ENCODE peak calls at places on chromosomes 1 and 21, in four cellular contexts. N is neuronal stem cell, U is mesendoderm, B is IMR-90. Q is an unnamed sample. For H3K4me1, the result is how much of the 10 kb centered on the place peaks cover.

GRCh38 chr21:41217656-41218380 is 49.9 kb downstream of the BACE2 start:
- DNase-seq in N (no peak), U (peak), B (peak), Q (no peak)

GRCh38 chr1:1959840-1960479 is 40.9 kb upstream of the TMEM52 start:
- DNase-seq in N (peak), U (peak), B (peak), Q (peak)

GRCh38 chr1:9293512-9294439 is 1.1 kb downstream of the SPSB1 start:
- DNase-seq in N (no peak), U (peak), B (peak), Q (peak)

GRCh38 chr1:19405195-19405760 is 80.1 kb downstream of the CAPZB start:
- DNase-seq in N (peak), U (peak), B (no peak), Q (no peak)

GRCh38 chr1:8925960-8926359 is 19.7 kb upstream of the CA6 start:
- DNase-seq in N (no peak), U (no peak), B (no peak), Q (no peak)

GRCh38 chr1:205504311-205505075 is at the start of gene CDK18:
- DNase-seq in N (peak), U (peak), B (no peak), Q (peak)

GRCh38 chr1:245156736-245157505 is 2.1 kb downstream of the KIF26B start:
- DNase-seq in N (no peak), U (peak), B (peak), Q (peak)

GRCh38 chr21:35093514-35093913 is 44.4 kb upstream of the RUNX1 start:
- DNase-seq in N (no peak), U (no peak), B (no peak), Q (no peak)

GRCh38 chr1:112719706-112720105 is 4.6 kb upstream of the PPM1J start:
- DNase-seq in N (no peak), U (no peak), B (no peak), Q (no peak)

GRCh38 chr1:173315296-173315695 is 108.2 kb upstream of the TNFSF4 start:
- DNase-seq in N (no peak), U (no peak), B (no peak), Q (no peak)

GRCh38 chr1:12052008-12052573 is 11.0 kb upstream of the TNFRSF8 start:
- DNase-seq in N (no peak), U (peak), B (peak), Q (peak)

GRCh38 chr21:27365394-27365793 is 398.5 kb upstream of the ADAMTS5 start:
- DNase-seq in N (no peak), U (no peak), B (peak), Q (no peak)

GRCh38 chr1:71796044-71796443 is 486.3 kb downstream of the NEGR1 start:
- DNase-seq in N (no peak), U (peak), B (no peak), Q (no peak)

GRCh38 chr1:58836396-58836795 is 52.5 kb upstream of the JUN start:
- DNase-seq in N (no peak), U (no peak), B (no peak), Q (no peak)

GRCh38 chr1:81549588-81550127 is 251.1 kb upstream of the ADGRL2 start:
- DNase-seq in N (no peak), U (peak), B (peak), Q (peak)

GRCh38 chr1:225567789-225568188 is 85.1 kb downstream of the ENAH start:
- DNase-seq in N (no peak), U (peak), B (no peak), Q (no peak)

GRCh38 chr21:36847189-36847588 is 119.3 kb downstream of the HLCS start:
- DNase-seq in N (no peak), U (peak), B (peak), Q (peak)

GRCh38 chr1:20732071-20732587 is 374 bp downstream of the SH2D5 start:
- DNase-seq in N (peak), U (peak), B (peak), Q (peak)

GRCh38 chr1:27915082-27915575 is 19.7 kb upstream of the SMPDL3B start:
- DNase-seq in N (no peak), U (no peak), B (no peak), Q (no peak)
- H2BK15ac ChIP-seq in N (no peak), U (no peak), B (peak), Q (no peak)

GRCh38 chr1:27054381-27054780 is 41.7 kb upstream of the TENT5B start:
- DNase-seq in N (no peak), U (no peak), B (no peak), Q (no peak)

GRCh38 chr1:27057389-27057788 is 44.7 kb upstream of the TENT5B start:
- DNase-seq in N (no peak), U (peak), B (no peak), Q (no peak)

GRCh38 chr1:27060879-27061278 is 48.2 kb upstream of the TENT5B start:
- DNase-seq in N (no peak), U (no peak), B (no peak), Q (no peak)

GRCh38 chr1:27058976-27059688 is 46.5 kb upstream of the TENT5B start:
- DNase-seq in N (no peak), U (peak), B (no peak), Q (no peak)

GRCh38 chr1:27057801-27058647 is 45.4 kb upstream of the TENT5B start:
- DNase-seq in N (no peak), U (peak), B (no peak), Q (no peak)
- H4K8ac ChIP-seq in N (no peak), U (no peak), B (no peak), Q (no peak)

DNA sequence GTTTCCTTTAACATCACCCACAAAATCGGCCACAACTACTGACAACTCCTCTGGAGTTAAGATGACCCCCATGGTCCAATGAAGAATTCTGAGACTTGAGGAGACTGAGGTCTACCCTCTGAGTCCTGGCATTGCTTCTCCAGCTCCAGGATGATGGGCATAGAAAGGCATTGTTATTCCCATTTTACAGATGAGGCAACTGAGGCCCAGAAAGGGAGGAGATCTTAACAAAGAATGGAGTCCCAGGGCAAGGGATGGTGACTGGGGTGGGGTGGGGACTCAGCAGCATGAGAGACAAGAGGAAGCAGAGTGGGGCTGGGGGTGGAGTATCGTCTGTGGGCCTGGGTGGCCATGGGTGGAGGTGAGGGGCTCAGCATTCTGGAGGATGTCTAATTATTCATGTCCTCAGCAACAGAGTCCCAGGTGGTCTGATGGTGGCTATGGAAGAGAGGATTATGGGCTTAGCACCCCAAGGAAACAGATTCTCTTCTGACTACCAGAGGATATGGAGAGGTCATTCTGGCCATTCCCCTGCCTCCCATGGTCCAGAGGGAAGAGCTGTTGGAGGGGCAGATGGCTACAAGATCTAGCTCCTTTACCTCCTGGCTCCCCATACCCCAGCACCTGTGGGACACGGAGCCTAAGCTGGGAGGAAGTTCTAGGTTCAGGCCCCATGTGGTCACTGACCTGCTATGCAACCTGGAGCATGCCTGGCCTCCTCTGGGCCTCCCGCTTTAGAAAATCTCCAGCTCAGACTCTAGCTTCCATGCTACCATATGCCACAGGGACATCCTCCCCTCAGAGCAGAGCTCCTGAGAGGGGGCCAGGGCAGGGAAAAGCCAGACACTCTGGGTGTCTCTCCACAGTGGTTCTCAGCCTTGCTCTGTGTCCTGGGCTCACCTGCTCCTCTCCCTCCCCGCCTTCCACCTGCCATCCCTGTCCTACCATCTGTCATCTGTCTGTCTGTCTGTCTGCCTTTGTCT is 37.4 kb upstream of the DMBX1 start:
- DNase-seq in N (no peak), U (no peak), B (no peak), Q (no peak)
- H3K4me1 ChIP-seq in N (under half), U (under half), B (under half), Q (under half)

GRCh38 chr1:67847466-67847865 is 14.2 kb upstream of the GNG12 start:
- DNase-seq in N (no peak), U (no peak), B (peak), Q (peak)

GRCh38 chr1:67843335-67843734 is 10.1 kb upstream of the GNG12 start:
- DNase-seq in N (no peak), U (no peak), B (peak), Q (no peak)

GRCh38 chr1:67843746-67844145 is 10.5 kb upstream of the GNG12 start:
- DNase-seq in N (no peak), U (no peak), B (no peak), Q (no peak)

GRCh38 chr1:67846538-67846937 is 13.3 kb upstream of the GNG12 start:
- DNase-seq in N (no peak), U (no peak), B (no peak), Q (no peak)

GRCh38 chr1:67844988-67845387 is 11.7 kb upstream of the GNG12 start:
- DNase-seq in N (no peak), U (no peak), B (no peak), Q (no peak)
- H2BK15ac ChIP-seq in N (no peak), U (no peak), B (no peak), Q (no peak)

GRCh38 chr1:7633521-7634245 is 137.4 kb upstream of the VAMP3 start:
- DNase-seq in N (no peak), U (no peak), B (no peak), Q (no peak)
- H4K8ac ChIP-seq in N (peak), U (no peak), B (no peak), Q (no peak)

GRCh38 chr21:29178936-29179335 is 48.5 kb downstream of the MAP3K7CL start:
- DNase-seq in N (no peak), U (no peak), B (no peak), Q (no peak)
- H3K4me1 ChIP-seq in N (under half), U (under half), B (under half), Q (under half)

GRCh38 chr1:27216466-27216865 is 18.0 kb upstream of the WDTC1 start:
- DNase-seq in N (no peak), U (no peak), B (no peak), Q (no peak)
- H2BK15ac ChIP-seq in N (no peak), U (no peak), B (no peak), Q (no peak)

Q was measured in mesenchymal stem cell.